ENCODE peak calls at places on chromosomes 12 and 14, in five cellular contexts. Z, W, T, U and H are unnamed samples.

GRCh38 chr12:81758421-81759214 is 532 bp downstream of the PPFIA2 start:
- DNase-seq in Z (no peak), U (peak), W (no peak), T (peak), H (no peak)

GRCh38 chr12:128007250-128007649 is 259.7 kb upstream of the TMEM132C start:
- DNase-seq in U (no peak), T (no peak), W (no peak), Z (no peak), H (no peak)

GRCh38 chr12:108198043-108198442 is 69.0 kb downstream of the WSCD2 start:
- DNase-seq in T (no peak), W (no peak), U (no peak), Z (no peak), H (no peak)

GRCh38 chr12:130989391-130989790 is 35.7 kb downstream of the ADGRD1 start:
- DNase-seq in U (no peak), Z (no peak), T (no peak), W (no peak), H (no peak)

GRCh38 chr12:71607494-71608330 is 55.9 kb downstream of the ZFC3H1 start:
- DNase-seq in Z (no peak), U (no peak), T (no peak), W (no peak), H (no peak)

GRCh38 chr14:56686416-56686815 is 106.8 kb downstream of the TMEM260 start:
- DNase-seq in U (no peak), Z (no peak), W (no peak), T (no peak), H (peak)

GRCh38 chr14:105076805-105077648 is 11.8 kb upstream of the GPR132 start:
- DNase-seq in U (no peak), Z (peak), T (peak), W (no peak), H (no peak)

GRCh38 chr12:93632383-93632782 is 44.8 kb upstream of the CRADD start:
- DNase-seq in W (no peak), U (no peak), T (no peak), Z (no peak), H (no peak)

GRCh38 chr14:83120187-83120586 is 1586.5 kb upstream of the SEL1L start:
- DNase-seq in W (no peak), Z (no peak), U (no peak), T (no peak), H (peak)

GRCh38 chr14:54782803-54783659 is 119.6 kb downstream of the GCH1 start:
- DNase-seq in U (no peak), T (no peak), W (no peak), Z (no peak), H (no peak)

GRCh38 chr14:98185036-98185435 is 1087.0 kb downstream of the BCL11B start:
- DNase-seq in U (no peak), W (no peak), Z (no peak), T (no peak), H (no peak)

GRCh38 chr14:77133718-77134338 is 7.8 kb downstream of the ZDHHC22 start:
- DNase-seq in T (peak), W (no peak), U (peak), Z (peak), H (peak)

GRCh38 chr12:52369220-52369619 is 1.9 kb upstream of the KRT85 start:
- DNase-seq in Z (no peak), W (no peak), T (no peak), U (no peak), H (no peak)

GRCh38 chr14:45251912-45252311 is 1.1 kb downstream of the MIS18BP1 start:
- DNase-seq in T (no peak), W (no peak), Z (peak), U (no peak), H (peak)

GRCh38 chr14:64912256-64912655 is 2.0 kb upstream of the CHURC1 start:
- DNase-seq in W (no peak), T (no peak), Z (no peak), U (no peak), H (no peak)

GRCh38 chr12:103915306-103915705 is 14.9 kb upstream of the HSP90B1 start:
- DNase-seq in T (no peak), U (no peak), W (no peak), Z (no peak), H (no peak)

GRCh38 chr12:67430708-67431335 is 161.7 kb downstream of the CAND1 start:
- DNase-seq in U (no peak), T (no peak), W (peak), Z (no peak), H (no peak)

GRCh38 chr12:121992059-121992879 is 29.4 kb upstream of the BCL7A start:
- DNase-seq in T (peak), W (no peak), Z (peak), U (peak), H (peak)

GRCh38 chr14:34449819-34450541 is 12.1 kb downstream of the SPTSSA start:
- DNase-seq in W (no peak), T (no peak), U (no peak), Z (no peak), H (no peak)

GRCh38 chr12:62760779-62761178 is 174.2 kb downstream of the PPM1H start:
- DNase-seq in Z (no peak), U (no peak), T (no peak), W (no peak), H (no peak)

GRCh38 chr12:106783515-106783914 is 9.0 kb downstream of the RIC8B start:
- DNase-seq in W (no peak), Z (no peak), T (no peak), U (no peak), H (no peak)

GRCh38 chr12:87687362-87687761 is 341.8 kb downstream of the C12orf50 start:
- DNase-seq in Z (no peak), U (no peak), W (no peak), T (no peak), H (no peak)

GRCh38 chr14:68363841-68364711 is 428.8 kb downstream of the ZFP36L1 start:
- DNase-seq in U (no peak), T (no peak), Z (no peak), W (no peak), H (no peak)

GRCh38 chr12:52370906-52371608 is 3.8 kb upstream of the KRT85 start:
- DNase-seq in T (no peak), Z (no peak), W (peak), U (no peak), H (no peak)

GRCh38 chr12:90280033-90280432 is 571.4 kb upstream of the ATP2B1 start:
- DNase-seq in W (no peak), Z (no peak), T (no peak), U (no peak), H (peak)